ENCODE peak calls at places on chromosomes 6 and 20, in six cellular contexts. V is GM12878, Q is H1, R is GM12891, L is K562, C is HepG2. X is an unnamed sample.

GRCh38 chr6:130050230-130050629 is 31.8 kb downstream of the L3MBTL3 start:
- DNase-seq in V (no peak), Q (no peak), R (no peak), L (no peak), C (no peak), X (no peak)

GRCh38 chr6:40399888-40400468 is 187.2 kb downstream of the LRFN2 start:
- DNase-seq in V (no peak), Q (no peak), R (no peak), L (no peak), C (no peak), X (no peak)

GRCh38 chr20:1533059-1533458 is 24.4 kb downstream of the SIRPD start:
- DNase-seq in V (no peak), Q (peak; percentile 7), R (no peak), L (peak; percentile 4), C (no peak), X (no peak)

GRCh38 chr6:107819976-107820551 is 4.0 kb downstream of the SCML4 start:
- DNase-seq in V (no peak), Q (no peak), R (no peak), L (no peak), C (no peak), X (no peak)

GRCh38 chr6:7922596-7922995 is 12.0 kb upstream of the TXNDC5 start:
- DNase-seq in V (no peak), Q (no peak), R (no peak), L (no peak), C (no peak), X (no peak)

GRCh38 chr6:73800997-73801396 is 105.0 kb downstream of the CD109 start:
- DNase-seq in V (no peak), Q (no peak), R (no peak), L (no peak), C (no peak), X (no peak)

GRCh38 chr6:112881027-112881426 is 533.9 kb downstream of the RFPL4B start:
- DNase-seq in V (no peak), Q (no peak), R (no peak), L (peak; percentile 55), C (no peak), X (no peak)

GRCh38 chr6:148866657-148867268 is 119.9 kb downstream of the UST start:
- DNase-seq in V (peak; percentile 68), Q (no peak), R (peak; percentile 54), L (no peak), C (no peak), X (peak; percentile 19)

GRCh38 chr6:44458551-44458950 is 71.0 kb downstream of the CDC5L start:
- DNase-seq in V (no peak), Q (no peak), R (no peak), L (no peak), C (no peak), X (no peak)

GRCh38 chr6:100342830-100343229 is 121.9 kb downstream of the SIM1 start:
- DNase-seq in V (no peak), Q (no peak), R (no peak), L (no peak), C (no peak), X (no peak)

GRCh38 chr20:63367446-63368055 is 6.4 kb upstream of the CHRNA4 start:
- DNase-seq in V (no peak), Q (no peak), R (no peak), L (no peak), C (peak; percentile 39), X (no peak)

GRCh38 chr20:57476073-57476526 is 48.8 kb downstream of the CTCFL start:
- DNase-seq in V (peak; percentile 67), Q (no peak), R (no peak), L (no peak), C (no peak), X (no peak)

GRCh38 chr6:35973670-35974222 is 50.7 kb downstream of the SLC26A8 start:
- DNase-seq in V (peak; percentile 67), Q (no peak), R (peak; percentile 37), L (peak; percentile 76), C (peak; percentile 93), X (peak; percentile 36)

GRCh38 chr20:53921443-53921973 is 148.9 kb downstream of the BCAS1 start:
- DNase-seq in V (no peak), Q (no peak), R (no peak), L (no peak), C (no peak), X (no peak)

GRCh38 chr20:34529742-34530141 is 13.5 kb downstream of the DYNLRB1 start:
- DNase-seq in V (no peak), Q (no peak), R (no peak), L (no peak), C (no peak), X (no peak)
- TF ChIP-seq TAF1 in V (no peak), Q (no peak), R (no peak), L (no peak), C (no peak), X (no peak)

GRCh38 chr6:156775717-156776116 is 1.5 kb upstream of the ARID1B start:
- DNase-seq in V (no peak), Q (no peak), R (no peak), L (no peak), C (no peak), X (no peak)

GRCh38 chr6:156776470-156776840 is 723 bp upstream of the ARID1B start:
- DNase-seq in V (no peak), Q (no peak), R (no peak), L (peak; percentile 66), C (peak; percentile 59), X (no peak)

GRCh38 chr6:156777866-156778614 is 862 bp downstream of the ARID1B start:
- DNase-seq in V (no peak), Q (no peak), R (no peak), L (peak; percentile 71), C (peak; percentile 25), X (peak; percentile 46)

GRCh38 chr6:156777577-156777865 is 343 bp downstream of the ARID1B start:
- DNase-seq in V (no peak), Q (no peak), R (no peak), L (no peak), C (no peak), X (no peak)

GRCh38 chr6:156776841-156777576 is at the start of gene ARID1B:
- DNase-seq in V (no peak), Q (no peak), R (peak; percentile 56), L (peak; percentile 83), C (peak; percentile 70), X (peak; percentile 67)
- TF ChIP-seq POLR2A in V (peak; percentile 76), Q (no peak), R (peak; percentile 52), L (peak; percentile 81), C (peak; percentile 89), X (peak; percentile 68)

DNA sequence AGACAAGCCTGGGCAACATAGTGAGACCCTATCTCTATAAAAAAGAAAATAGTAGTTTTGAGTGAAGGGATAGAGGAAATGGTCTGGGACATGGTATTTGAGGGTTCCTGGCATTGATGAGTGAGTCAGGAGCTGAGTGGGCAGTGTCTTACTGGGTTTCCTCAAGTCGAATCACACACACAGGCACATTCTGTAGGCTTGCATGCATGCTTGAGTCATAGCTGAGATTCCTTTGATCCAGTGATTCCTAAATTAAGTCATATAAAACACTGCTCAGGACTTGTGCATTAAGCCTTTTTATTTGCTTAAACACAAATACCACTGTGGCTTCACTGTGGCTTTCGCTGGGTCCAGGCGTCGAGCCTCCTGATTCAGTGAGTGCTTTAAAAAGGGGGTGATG is 71.8 kb upstream of the TMEM181 start:
- DNase-seq in V (no peak), Q (no peak), R (no peak), L (no peak), C (no peak), X (no peak)
- TF ChIP-seq POLR2AphosphoS5 in V (no peak), Q (no peak), R (no peak), L (no peak), C (no peak), X (no peak)

DNA sequence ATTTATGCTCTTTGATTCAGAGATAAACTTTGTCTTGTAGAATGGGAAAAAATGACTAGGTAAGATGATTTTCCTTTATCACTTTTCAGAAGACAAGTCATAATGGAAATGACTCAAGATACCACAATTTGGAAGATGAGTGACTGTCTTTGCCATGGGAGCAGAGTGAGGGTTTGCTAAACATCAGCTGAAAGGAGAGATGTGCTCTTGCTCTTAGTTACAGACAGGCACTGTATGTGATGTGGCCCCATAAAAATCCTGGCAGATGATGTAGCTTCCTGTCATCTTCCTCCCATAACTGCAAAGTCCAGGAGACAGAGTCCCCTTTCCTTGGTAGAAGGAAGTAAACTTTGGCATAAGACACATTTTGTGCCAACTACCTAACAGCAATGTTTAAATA is 47.6 kb downstream of the BACH2 start:
- DNase-seq in V (no peak), Q (no peak), R (no peak), L (no peak), C (no peak), X (no peak)
- TF ChIP-seq TAF1 in V (no peak), Q (no peak), R (no peak), L (no peak), C (no peak), X (no peak)

GRCh38 chr20:31881945-31882344 is 11.5 kb downstream of the TTLL9 start:
- DNase-seq in V (no peak), Q (no peak), R (no peak), L (no peak), C (no peak), X (no peak)

GRCh38 chr20:31877684-31878083 is 7.2 kb downstream of the TTLL9 start:
- DNase-seq in V (no peak), Q (no peak), R (no peak), L (no peak), C (no peak), X (no peak)

GRCh38 chr20:31883829-31884228 is 13.4 kb downstream of the TTLL9 start:
- DNase-seq in V (no peak), Q (no peak), R (no peak), L (no peak), C (no peak), X (no peak)

DNA sequence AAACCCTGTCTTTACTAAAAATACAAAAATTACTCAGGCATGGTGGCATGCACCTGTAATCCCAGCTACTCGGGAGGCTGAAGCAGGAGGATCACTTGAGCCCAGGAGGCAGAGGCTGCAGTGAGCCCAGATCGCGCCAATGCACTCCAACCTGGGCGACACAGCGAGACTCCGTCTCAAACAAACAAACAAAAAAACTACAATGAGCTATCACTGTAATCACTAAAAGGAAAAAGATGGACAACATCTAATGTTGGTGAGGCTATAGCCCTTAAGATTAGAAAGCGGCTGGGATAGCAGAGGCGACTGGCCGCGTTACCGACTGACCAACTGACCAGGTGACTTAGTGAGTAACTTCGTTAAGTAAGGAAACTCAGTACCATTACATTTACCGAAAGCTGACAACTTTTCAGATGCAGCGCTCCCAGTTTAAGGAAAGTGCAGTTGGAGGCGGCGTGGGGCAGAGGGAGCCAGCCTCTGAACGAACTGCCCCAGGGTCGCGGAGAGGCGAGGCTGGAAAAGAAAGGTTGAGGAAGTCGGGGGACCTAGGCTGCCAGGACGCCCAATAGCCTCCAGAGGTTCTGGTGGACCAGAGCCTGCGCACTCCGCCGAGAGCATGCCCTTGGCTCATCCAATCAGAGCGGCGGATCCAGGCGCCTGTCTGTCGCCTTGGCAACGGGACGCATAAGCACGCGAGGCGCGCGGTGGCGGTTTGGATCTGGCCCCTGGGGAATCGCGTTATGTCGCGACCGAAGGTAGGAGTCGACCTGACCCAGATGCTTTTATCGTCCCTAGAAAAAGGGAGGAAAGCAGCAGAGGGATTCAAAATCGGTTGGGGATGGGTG is 8.9 kb downstream of the TTLL9 start:
- DNase-seq in V (peak; percentile 45), Q (peak; percentile 91), R (peak; percentile 75), L (peak; percentile 97), C (peak; percentile 98), X (peak; percentile 84)
- TF ChIP-seq POLR2A in V (no peak), Q (no peak), R (no peak), L (no peak), C (peak; percentile 62), X (no peak)

GRCh38 chr6:151916680-151917164 is 109.2 kb downstream of the ESR1 start:
- DNase-seq in V (no peak), Q (no peak), R (no peak), L (no peak), C (no peak), X (no peak)
- TF ChIP-seq POLR2AphosphoS5 in V (no peak), Q (no peak), R (no peak), L (no peak), C (no peak), X (no peak)

X was measured in GM12892.